ENCODE peak calls at places on chromosomes 5 and 9, in six cellular contexts. B is C1 segment of cervical spinal cord, X is Peyer's patch, J is mucosa of gallbladder, G is putamen, Y is type B pancreatic cell. C is an unnamed sample.

GRCh38 chr9:131228096-131228495 is 48.2 kb downstream of the FAM78A start:
- DNase-seq in B (no peak), X (no peak), J (no peak), G (no peak), Y (no peak), C (no peak)

GRCh38 chr5:33470544-33470943 is 29.8 kb downstream of the TARS1 start:
- DNase-seq in B (no peak), X (no peak), J (peak; percentile 15), G (peak; percentile 22), Y (no peak), C (no peak)

GRCh38 chr5:140558542-140558941 is 1.3 kb upstream of the SRA1 start:
- DNase-seq in B (no peak), X (no peak), J (no peak), G (no peak), Y (no peak), C (no peak)

GRCh38 chr9:120384925-120385272 is 195.1 kb downstream of the CDK5RAP2 start:
- DNase-seq in B (no peak), X (no peak), J (no peak), G (no peak), Y (no peak), C (no peak)

GRCh38 chr5:173268750-173269580 is 34.0 kb upstream of the NKX2-5 start:
- DNase-seq in B (no peak), X (no peak), J (no peak), G (no peak), Y (no peak), C (no peak)

GRCh38 chr5:142316051-142316450 is 8.8 kb downstream of the SPRY4 start:
- DNase-seq in B (no peak), X (no peak), J (no peak), G (no peak), Y (no peak), C (peak; percentile 70)

GRCh38 chr9:2677927-2678889 is 39.1 kb upstream of the KCNV2 start:
- DNase-seq in B (no peak), X (no peak), J (no peak), G (no peak), Y (no peak), C (peak; percentile 73)

GRCh38 chr5:142872795-142873194 is 102.6 kb downstream of the ARHGAP26 start:
- DNase-seq in B (no peak), X (peak; percentile 77), J (no peak), G (no peak), Y (no peak), C (no peak)

GRCh38 chr9:93898026-93898425 is 57.1 kb downstream of the BARX1 start:
- DNase-seq in B (no peak), X (peak; percentile 14), J (no peak), G (no peak), Y (no peak), C (no peak)

GRCh38 chr5:123881791-123882244 is 369.8 kb downstream of the CSNK1G3 start:
- DNase-seq in B (no peak), X (no peak), J (no peak), G (no peak), Y (no peak), C (no peak)

GRCh38 chr9:101485873-101486692 is 47.6 kb upstream of the RNF20 start:
- DNase-seq in B (no peak), X (peak; percentile 64), J (peak; percentile 21), G (no peak), Y (peak; percentile 69), C (no peak)